ENCODE peak calls at places on chromosomes 4 and X, in ten cellular contexts. K, T, B, G, Y, F, I, O, C and U are unnamed samples.

GRCh38 chrX:43971966-43972961 is 926 bp downstream of the NDP start:
- DNase-seq in B (peak), Y (no peak), O (no peak), C (no peak), T (no peak), I (no peak), G (no peak), F (no peak), K (peak), U (no peak)

GRCh38 chrX:85244411-85245210 is 820 bp downstream of the ZNF711 start:
- DNase-seq in G (no peak), T (peak), B (peak), I (peak), O (no peak), C (no peak), K (peak), F (no peak), Y (no peak), U (no peak)

GRCh38 chr4:40713798-40714197 is 36.0 kb upstream of the NSUN7 start:
- DNase-seq in T (no peak), G (no peak), Y (no peak), B (no peak), K (no peak), I (no peak), C (no peak), O (no peak), F (no peak), U (no peak)

GRCh38 chr4:53659737-53660136 is 68.5 kb upstream of the LNX1 start:
- DNase-seq in B (no peak), I (no peak), C (no peak), F (no peak), G (no peak), K (no peak), Y (no peak), O (no peak), T (no peak), U (no peak)

GRCh38 chrX:13167444-13168207 is 123.2 kb upstream of the FAM9C start:
- DNase-seq in I (no peak), G (no peak), O (peak), Y (no peak), T (peak), K (peak), B (no peak), F (no peak), C (no peak), U (no peak)

GRCh38 chr4:81031389-81032173 is 1.1 kb downstream of the BMP3 start:
- DNase-seq in Y (peak), K (no peak), I (no peak), G (no peak), F (no peak), O (peak), T (no peak), C (no peak), B (no peak), U (no peak)

GRCh38 chr4:6322067-6322760 is 52.6 kb downstream of the WFS1 start:
- DNase-seq in F (no peak), G (no peak), K (no peak), I (no peak), Y (no peak), C (no peak), T (no peak), O (no peak), B (no peak), U (no peak)

GRCh38 chrX:13151806-13152510 is 107.5 kb upstream of the FAM9C start:
- DNase-seq in C (no peak), I (no peak), B (no peak), G (no peak), O (no peak), F (no peak), Y (no peak), K (peak), T (no peak), U (no peak)

GRCh38 chr4:8351931-8352367 is 82.4 kb downstream of the HTRA3 start:
- DNase-seq in B (peak), F (no peak), T (no peak), O (no peak), G (no peak), Y (peak), C (no peak), I (peak), K (peak), U (peak)

GRCh38 chrX:8689473-8689872 is 42.5 kb downstream of the ANOS1 start:
- DNase-seq in F (no peak), K (no peak), B (no peak), I (no peak), T (no peak), O (no peak), Y (no peak), G (no peak), C (no peak), U (no peak)

GRCh38 chr4:24527371-24527770 is 57.0 kb downstream of the DHX15 start:
- DNase-seq in I (no peak), T (no peak), Y (no peak), K (no peak), F (no peak), O (no peak), B (no peak), C (no peak), G (no peak), U (no peak)

GRCh38 chrX:130171446-130172126 is at the start of gene RAB33A:
- DNase-seq in T (no peak), F (peak), Y (no peak), C (no peak), O (peak), K (no peak), B (peak), I (no peak), G (no peak), U (no peak)

GRCh38 chr4:76782837-76783236 is 115.1 kb downstream of the SOWAHB start:
- DNase-seq in G (no peak), I (no peak), C (no peak), B (peak), Y (no peak), F (no peak), T (peak), K (peak), O (no peak), U (peak)

GRCh38 chr4:180953572-180953971 is 1289.6 kb upstream of the TENM3 start:
- DNase-seq in G (no peak), O (no peak), Y (no peak), B (no peak), K (no peak), F (no peak), I (peak), C (no peak), T (no peak), U (no peak)

GRCh38 chrX:130025256-130025655 is 42.8 kb downstream of the BCORL1 start:
- DNase-seq in F (no peak), C (no peak), T (no peak), G (no peak), K (no peak), B (no peak), O (no peak), I (peak), Y (no peak), U (no peak)

GRCh38 chrX:31508338-31508737 is 436.5 kb upstream of the FTHL17 start:
- DNase-seq in C (no peak), Y (no peak), I (no peak), B (peak), O (no peak), K (peak), T (peak), F (no peak), G (no peak), U (no peak)

GRCh38 chr4:164439037-164439436 is 314.9 kb upstream of the SMIM31 start:
- DNase-seq in B (no peak), G (no peak), K (no peak), F (no peak), Y (no peak), C (no peak), O (no peak), I (no peak), T (no peak), U (no peak)

GRCh38 chrX:9848718-9849481 is 62.7 kb downstream of the SHROOM2 start:
- DNase-seq in O (no peak), T (no peak), K (no peak), B (no peak), G (no peak), C (no peak), F (no peak), Y (no peak), I (no peak), U (no peak)

GRCh38 chr4:111675746-111676145 is 469.5 kb upstream of the FAM241A start:
- DNase-seq in F (no peak), Y (no peak), G (no peak), B (no peak), O (no peak), T (no peak), I (no peak), C (no peak), K (no peak), U (no peak)

GRCh38 chr4:67397931-67398330 is 147.4 kb downstream of the CENPC start:
- DNase-seq in Y (no peak), F (no peak), B (no peak), C (no peak), K (no peak), I (no peak), G (no peak), O (no peak), T (no peak), U (no peak)

GRCh38 chrX:131264665-131265064 is 24.4 kb downstream of the IGSF1 start:
- DNase-seq in O (no peak), T (no peak), Y (no peak), B (no peak), K (no peak), I (no peak), G (no peak), C (no peak), F (no peak), U (no peak)

GRCh38 chr4:70940134-70940533 is 38.0 kb downstream of the MOB1B start:
- DNase-seq in K (no peak), Y (no peak), I (no peak), G (no peak), T (no peak), C (no peak), B (no peak), F (no peak), O (no peak), U (no peak)
- TF ChIP-seq CTCF in K (no peak), Y (no peak), I (no peak), G (no peak), T (no peak), C (no peak), B (no peak), F (no peak), O (no peak), U (no peak)

GRCh38 chr4:110515676-110516075 is 39.7 kb downstream of the ENPEP start:
- DNase-seq in I (peak), B (no peak), O (no peak), K (no peak), F (no peak), C (no peak), T (peak), G (no peak), Y (no peak), U (no peak)
- TF ChIP-seq CTCF in I (no peak), B (no peak), O (no peak), K (no peak), F (no peak), C (no peak), T (no peak), G (no peak), Y (no peak), U (no peak)

DNA sequence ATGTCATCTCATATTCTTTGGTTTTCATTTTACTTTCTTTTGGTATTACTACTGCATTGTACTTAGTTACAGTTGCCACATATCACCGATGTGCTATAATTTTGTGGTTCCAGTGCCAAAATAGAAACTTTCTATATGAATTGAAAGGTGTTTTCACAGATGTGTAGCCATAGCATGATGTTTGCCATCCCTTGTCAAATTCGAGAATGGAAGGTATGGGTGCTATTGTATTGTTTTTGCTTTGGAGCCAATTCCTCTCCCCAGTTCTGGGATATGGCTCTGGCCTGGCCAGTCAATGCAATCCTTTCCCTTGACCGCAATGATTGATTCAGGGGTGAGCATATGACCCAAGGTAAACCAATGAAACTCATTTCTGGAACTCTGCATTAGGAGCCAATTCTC is 86.2 kb upstream of the RPS6KA3 start:
- DNase-seq in F (no peak), C (no peak), B (no peak), O (peak), Y (no peak), I (no peak), G (no peak), T (no peak), K (no peak), U (no peak)
- TF ChIP-seq CTCF in F (no peak), C (no peak), B (no peak), O (no peak), Y (no peak), I (no peak), G (no peak), T (no peak), K (no peak), U (no peak)

GRCh38 chrX:93422693-93423092 is 250.7 kb downstream of the NAP1L3 start:
- DNase-seq in B (peak), O (peak), T (peak), G (no peak), F (no peak), C (no peak), K (no peak), Y (no peak), I (peak), U (no peak)
- TF ChIP-seq CTCF in B (peak), O (peak), T (peak), G (no peak), F (no peak), C (peak), K (peak), Y (peak), I (peak), U (peak)

DNA sequence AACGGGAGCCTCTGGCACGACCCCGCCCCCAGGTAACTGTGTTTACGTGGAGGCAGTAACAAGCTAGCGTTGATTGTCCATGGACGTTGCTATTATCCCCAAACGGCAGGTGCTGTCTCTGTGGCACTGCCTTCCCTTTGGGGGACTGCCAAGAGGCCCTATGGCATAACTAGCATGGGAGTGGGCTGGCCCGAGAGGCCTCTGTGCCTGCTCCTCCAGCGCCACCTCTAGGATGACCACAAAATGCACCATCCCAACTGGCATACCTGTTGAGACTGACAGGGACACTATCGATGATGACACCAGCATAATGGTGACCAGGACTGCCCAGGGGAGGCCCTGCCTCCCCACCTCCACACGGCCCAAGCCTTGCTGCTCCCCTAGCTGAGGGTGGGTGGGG is 1.5 kb downstream of the SRPK3 start:
- DNase-seq in Y (no peak), B (no peak), F (no peak), O (no peak), K (no peak), T (no peak), C (no peak), G (no peak), I (no peak), U (no peak)
- TF ChIP-seq CTCF in Y (no peak), B (no peak), F (no peak), O (no peak), K (no peak), T (no peak), C (no peak), G (no peak), I (no peak), U (no peak)

DNA sequence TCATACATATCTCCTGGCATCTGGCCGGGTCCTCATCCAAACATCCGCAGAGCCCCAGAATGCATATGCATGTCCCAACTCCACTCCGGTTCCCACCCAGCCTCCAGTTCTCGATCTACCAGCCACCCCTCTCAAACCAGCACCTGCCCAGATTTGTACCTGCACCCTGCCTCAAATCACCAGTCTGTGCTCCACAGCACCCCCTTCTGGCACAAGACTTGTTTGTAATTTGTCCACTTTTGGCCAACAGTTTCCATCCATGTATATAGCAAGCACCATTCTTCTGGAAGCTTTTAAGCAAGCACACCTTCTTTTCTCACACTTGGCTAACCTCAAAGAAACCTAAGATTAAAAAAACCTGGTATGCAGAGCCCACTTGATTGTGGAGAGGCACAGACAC is 644.1 kb downstream of the MID1IP1 start:
- DNase-seq in C (no peak), K (no peak), Y (no peak), B (no peak), F (peak), G (peak), O (peak), I (peak), T (no peak), U (no peak)
- TF ChIP-seq CTCF in C (peak), K (peak), Y (peak), B (peak), F (peak), G (no peak), O (peak), I (no peak), T (peak), U (peak)

GRCh38 chr4:151700566-151701316 is 60.1 kb downstream of the GATB start:
- DNase-seq in B (no peak), I (no peak), T (no peak), Y (no peak), C (no peak), F (no peak), G (no peak), O (no peak), K (no peak), U (no peak)
- TF ChIP-seq CTCF in B (no peak), I (no peak), T (no peak), Y (no peak), C (no peak), F (no peak), G (no peak), O (no peak), K (no peak), U (no peak)

DNA sequence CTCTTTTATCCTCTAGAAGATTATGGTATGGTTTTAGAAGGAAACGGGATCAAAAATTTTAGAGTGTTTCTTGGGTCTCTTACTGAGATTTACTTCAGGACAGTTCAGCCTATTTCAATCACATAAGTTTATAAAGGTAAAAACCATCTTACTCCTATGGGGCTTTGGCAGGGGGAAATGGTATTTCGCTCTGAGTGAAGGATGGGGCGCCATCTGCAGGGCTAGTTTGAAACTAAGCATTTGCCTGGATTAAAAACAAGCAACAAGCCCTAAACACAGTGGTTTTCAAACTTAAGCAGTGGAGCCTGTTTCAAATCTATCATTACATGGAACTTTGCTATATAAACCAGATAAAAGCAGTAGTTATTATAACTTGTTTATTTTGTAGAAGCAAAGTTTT is 361.5 kb upstream of the FMR1 start:
- DNase-seq in C (no peak), T (no peak), K (no peak), Y (peak), B (no peak), I (no peak), F (no peak), G (no peak), O (peak), U (no peak)
- TF ChIP-seq CTCF in C (no peak), T (no peak), K (no peak), Y (no peak), B (no peak), I (no peak), F (no peak), G (no peak), O (peak), U (no peak)

DNA sequence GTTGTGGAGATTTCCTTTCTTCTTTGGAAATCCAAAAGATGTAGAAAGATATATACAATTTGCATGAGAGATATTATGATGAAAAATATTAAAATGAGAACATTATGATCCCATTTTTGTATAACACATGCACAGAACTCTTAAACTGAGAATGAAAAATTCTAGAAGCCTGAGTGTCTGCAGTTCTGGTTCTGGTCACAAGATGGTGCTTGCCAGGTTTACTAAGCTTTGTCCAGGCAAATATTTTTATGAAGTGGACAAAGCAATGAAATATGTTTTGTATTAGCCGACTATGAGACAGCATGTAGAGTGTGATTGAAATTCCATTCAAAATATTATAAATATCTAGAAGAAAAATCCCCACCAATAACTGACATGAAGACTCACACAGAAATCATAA is 2.2 kb downstream of the PWWP3B start:
- DNase-seq in F (no peak), T (peak), C (no peak), O (peak), G (no peak), Y (no peak), K (no peak), I (peak), B (peak), U (no peak)
- TF ChIP-seq CTCF in F (no peak), T (peak), C (no peak), O (peak), G (no peak), Y (peak), K (peak), I (no peak), B (peak), U (peak)

GRCh38 chrX:149504226-149504914 is 736 bp downstream of the IDS start:
- DNase-seq in G (no peak), I (peak), O (peak), T (no peak), Y (peak), C (no peak), B (no peak), K (no peak), F (peak), U (no peak)
- TF ChIP-seq CTCF in G (no peak), I (no peak), O (peak), T (peak), Y (peak), C (peak), B (peak), K (no peak), F (no peak), U (peak)